ENCODE peak calls at places on chromosomes 4 and X, in eight cellular contexts. P, X, G, S, I, E, L and M are unnamed samples.

GRCh38 chr4:87353592-87353991 is 30.9 kb upstream of the HSD17B13 start:
- DNase-seq in E (no peak), P (peak), I (peak), S (peak), G (peak), X (peak), L (peak), M (no peak)

GRCh38 chr4:140867338-140867737 is 111.2 kb upstream of the TBC1D9 start:
- DNase-seq in X (no peak), L (no peak), P (no peak), E (no peak), S (no peak), G (no peak), I (no peak), M (no peak)

GRCh38 chr4:186021461-186022167 is 47.3 kb upstream of the TLR3 start:
- DNase-seq in S (no peak), G (peak), X (peak), E (peak), L (peak), P (peak), I (peak), M (no peak)

GRCh38 chrX:110412971-110413726 is 54.5 kb downstream of the RTL9 start:
- DNase-seq in I (peak), E (peak), G (peak), L (peak), S (peak), P (peak), X (peak), M (peak)

GRCh38 chrX:38627683-38628082 is 66.3 kb downstream of the TSPAN7 start:
- DNase-seq in P (peak), G (no peak), E (peak), X (peak), L (peak), S (no peak), I (peak), M (no peak)

GRCh38 chr4:115159141-115159540 is 45.7 kb upstream of the NDST4 start:
- DNase-seq in E (no peak), X (no peak), L (no peak), P (no peak), S (no peak), G (no peak), I (no peak), M (no peak)

GRCh38 chr4:27917381-27917780 is 1056.7 kb downstream of the STIM2 start:
- DNase-seq in P (no peak), E (no peak), G (no peak), I (no peak), S (no peak), L (no peak), X (no peak), M (no peak)

GRCh38 chrX:37627602-37628001 is 56.1 kb downstream of the LANCL3 start:
- DNase-seq in G (no peak), I (no peak), P (no peak), E (no peak), L (no peak), S (no peak), X (peak), M (no peak)

GRCh38 chrX:77597511-77597910 is 150.3 kb downstream of the FGF16 start:
- DNase-seq in G (no peak), I (no peak), S (no peak), L (no peak), X (no peak), P (no peak), E (no peak), M (no peak)

GRCh38 chr4:95857761-95858160 is 17.9 kb downstream of the PDHA2 start:
- DNase-seq in S (no peak), E (no peak), X (no peak), L (no peak), P (peak), I (no peak), G (no peak), M (no peak)

GRCh38 chrX:34875204-34875603 is 67.4 kb upstream of the FAM47B start:
- DNase-seq in X (no peak), P (peak), E (peak), I (peak), G (no peak), L (no peak), S (no peak), M (no peak)

GRCh38 chr4:176270669-176271068 is 1.6 kb upstream of the ASB5 start:
- DNase-seq in P (peak), S (no peak), E (peak), L (peak), X (no peak), G (no peak), I (peak), M (no peak)

GRCh38 chr4:9765091-9765490 is 16.3 kb upstream of the DRD5 start:
- DNase-seq in L (peak), P (peak), S (no peak), X (no peak), I (peak), G (no peak), E (no peak), M (peak)

GRCh38 chrX:136627381-136627780 is 20.6 kb upstream of the CD40LG start:
- DNase-seq in G (no peak), I (no peak), P (no peak), S (no peak), L (no peak), E (no peak), X (no peak), M (no peak)

GRCh38 chr4:168867128-168867527 is 142.9 kb downstream of the CBR4 start:
- DNase-seq in G (no peak), S (no peak), E (no peak), I (no peak), L (no peak), P (no peak), X (no peak), M (no peak)

GRCh38 chrX:38717871-38718270 is 83.4 kb upstream of the MID1IP1 start:
- DNase-seq in S (no peak), L (peak), P (peak), G (no peak), E (no peak), I (peak), X (no peak), M (no peak)

DNA sequence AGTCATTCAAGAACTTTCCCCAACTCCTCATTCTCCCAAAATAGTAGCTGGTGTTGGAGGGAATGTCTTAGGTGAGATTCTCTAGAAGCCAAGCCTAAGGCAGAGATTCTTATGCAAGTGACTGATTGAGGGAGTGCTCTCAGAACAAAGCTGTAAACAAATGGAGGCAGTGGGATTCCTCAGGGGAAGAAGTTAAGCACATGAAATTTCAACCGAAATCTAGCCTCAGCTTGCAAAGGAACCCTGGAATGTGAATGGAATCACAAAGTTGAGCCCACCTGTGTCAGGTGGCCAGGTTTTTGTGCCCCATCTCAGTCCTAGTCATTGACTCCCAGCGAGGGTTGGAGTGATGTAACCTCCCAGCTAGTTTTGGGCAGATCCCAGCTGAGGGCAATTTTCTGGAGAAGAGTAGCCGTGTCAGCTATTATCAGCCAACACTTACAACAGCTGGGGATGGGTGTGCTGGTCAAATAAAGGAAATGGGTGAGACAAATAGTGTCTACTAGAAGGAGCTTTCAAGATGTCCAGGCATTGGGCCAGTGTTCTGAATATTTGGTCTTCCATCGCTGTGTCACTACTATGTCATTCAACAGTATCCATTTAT is 29.7 kb upstream of the FGF2 start:
- DNase-seq in L (no peak), S (no peak), P (no peak), E (no peak), G (no peak), X (no peak), I (no peak), M (no peak)
- H3K27ac ChIP-seq in L (no peak), S (no peak), P (no peak), E (no peak), G (no peak), X (no peak), I (peak), M (no peak)

GRCh38 chr4:53003959-53004358 is 141.8 kb downstream of the RASL11B start:
- DNase-seq in G (no peak), L (no peak), I (no peak), E (no peak), S (no peak), X (no peak), P (no peak), M (no peak)
- H3K27ac ChIP-seq in G (no peak), L (no peak), I (no peak), E (no peak), S (no peak), X (no peak), P (no peak), M (no peak)

GRCh38 chr4:4857809-4858508 is 1.5 kb upstream of the MSX1 start:
- DNase-seq in X (no peak), S (no peak), P (no peak), I (no peak), E (no peak), L (no peak), G (no peak), M (no peak)

GRCh38 chr4:4858527-4858926 is 938 bp upstream of the MSX1 start:
- DNase-seq in X (no peak), L (no peak), P (no peak), S (no peak), I (no peak), G (no peak), E (no peak), M (no peak)

GRCh38 chr4:4860381-4860802 is 927 bp downstream of the MSX1 start:
- DNase-seq in S (no peak), I (no peak), P (peak), X (peak), E (no peak), L (peak), G (no peak), M (no peak)

GRCh38 chr4:4859799-4860380 is 425 bp downstream of the MSX1 start:
- DNase-seq in P (no peak), S (no peak), I (no peak), E (no peak), L (no peak), X (no peak), G (no peak), M (no peak)

GRCh38 chr4:4859010-4859798 is at the start of gene MSX1:
- DNase-seq in S (peak), X (peak), I (peak), P (peak), G (peak), E (peak), L (peak), M (peak)
- H3K27ac ChIP-seq in S (peak), X (peak), I (peak), P (no peak), G (peak), E (no peak), L (peak), M (peak)

GRCh38 chr4:94500696-94501095 is 49.0 kb downstream of the PDLIM5 start:
- DNase-seq in I (no peak), G (peak), E (no peak), S (no peak), P (peak), X (no peak), L (no peak), M (no peak)
- H3K27ac ChIP-seq in I (no peak), G (peak), E (no peak), S (no peak), P (no peak), X (no peak), L (no peak), M (no peak)

GRCh38 chrX:134240209-134240608 is 3.2 kb downstream of the CCDC160 start:
- DNase-seq in E (no peak), L (no peak), I (no peak), S (no peak), X (no peak), G (no peak), P (no peak), M (no peak)
- H3K27ac ChIP-seq in E (no peak), L (no peak), I (no peak), S (no peak), X (no peak), G (no peak), P (no peak), M (no peak)

GRCh38 chr4:8095956-8096689 is 62.5 kb downstream of the ABLIM2 start:
- DNase-seq in E (no peak), P (no peak), G (no peak), S (no peak), L (no peak), X (no peak), I (no peak), M (no peak)
- H3K27ac ChIP-seq in E (no peak), P (no peak), G (no peak), S (no peak), L (no peak), X (no peak), I (no peak), M (no peak)

GRCh38 chrX:33725556-33726232 is 406.4 kb downstream of the FAM47A start:
- DNase-seq in L (no peak), X (peak), E (no peak), I (peak), P (no peak), G (peak), S (no peak), M (no peak)

GRCh38 chrX:33726281-33727160 is 405.6 kb downstream of the FAM47A start:
- DNase-seq in E (no peak), I (no peak), L (no peak), G (no peak), P (no peak), X (no peak), S (no peak), M (no peak)

GRCh38 chrX:33721927-33722326 is 410.2 kb downstream of the FAM47A start:
- DNase-seq in P (no peak), X (no peak), I (no peak), E (no peak), S (no peak), L (no peak), G (no peak), M (no peak)
- H3K27ac ChIP-seq in P (no peak), X (no peak), I (no peak), E (no peak), S (no peak), L (no peak), G (no peak), M (no peak)

GRCh38 chr4:17323619-17324400 is 188.1 kb downstream of the QDPR start:
- DNase-seq in S (no peak), E (no peak), I (no peak), L (no peak), G (no peak), P (no peak), X (no peak), M (no peak)
- H3K27ac ChIP-seq in S (peak), E (no peak), I (no peak), L (no peak), G (no peak), P (no peak), X (no peak), M (no peak)

GRCh38 chrX:139554367-139554766 is 23.8 kb downstream of the F9 start:
- DNase-seq in G (no peak), S (no peak), X (no peak), P (no peak), I (no peak), L (no peak), E (no peak), M (no peak)

GRCh38 chrX:139559383-139560042 is 29.0 kb downstream of the F9 start:
- DNase-seq in E (no peak), S (no peak), X (peak), G (peak), L (peak), I (peak), P (peak), M (no peak)

GRCh38 chrX:139554991-139555675 is 24.6 kb downstream of the F9 start:
- DNase-seq in S (no peak), L (no peak), I (no peak), X (no peak), G (no peak), P (no peak), E (no peak), M (no peak)

GRCh38 chrX:139563251-139563650 is 32.7 kb downstream of the F9 start:
- DNase-seq in X (no peak), P (no peak), I (no peak), S (no peak), G (no peak), E (no peak), L (no peak), M (no peak)

DNA sequence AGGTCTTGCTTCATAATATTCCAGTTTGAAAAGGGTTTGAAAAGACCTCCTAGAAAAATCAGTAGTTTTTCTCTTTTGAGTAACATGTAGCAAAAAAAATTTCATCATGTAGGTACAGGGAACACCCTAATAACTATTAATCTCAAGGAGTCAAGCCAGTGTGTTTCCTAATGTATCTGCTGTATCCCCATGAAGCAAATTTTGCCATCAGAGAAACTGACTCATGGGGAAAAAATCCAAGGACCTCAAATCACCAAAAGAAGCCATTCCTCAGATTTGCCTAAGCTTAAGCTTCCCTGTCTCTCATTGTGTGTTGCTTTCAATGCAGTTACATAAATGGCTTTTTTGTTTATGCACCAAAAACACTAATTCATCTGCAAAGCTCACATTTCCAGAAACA is 29.7 kb downstream of the F9 start:
- DNase-seq in X (no peak), L (no peak), S (no peak), E (no peak), I (no peak), G (no peak), P (peak), M (no peak)
- H3K27ac ChIP-seq in X (no peak), L (no peak), S (no peak), E (no peak), I (no peak), G (no peak), P (no peak), M (no peak)

DNA sequence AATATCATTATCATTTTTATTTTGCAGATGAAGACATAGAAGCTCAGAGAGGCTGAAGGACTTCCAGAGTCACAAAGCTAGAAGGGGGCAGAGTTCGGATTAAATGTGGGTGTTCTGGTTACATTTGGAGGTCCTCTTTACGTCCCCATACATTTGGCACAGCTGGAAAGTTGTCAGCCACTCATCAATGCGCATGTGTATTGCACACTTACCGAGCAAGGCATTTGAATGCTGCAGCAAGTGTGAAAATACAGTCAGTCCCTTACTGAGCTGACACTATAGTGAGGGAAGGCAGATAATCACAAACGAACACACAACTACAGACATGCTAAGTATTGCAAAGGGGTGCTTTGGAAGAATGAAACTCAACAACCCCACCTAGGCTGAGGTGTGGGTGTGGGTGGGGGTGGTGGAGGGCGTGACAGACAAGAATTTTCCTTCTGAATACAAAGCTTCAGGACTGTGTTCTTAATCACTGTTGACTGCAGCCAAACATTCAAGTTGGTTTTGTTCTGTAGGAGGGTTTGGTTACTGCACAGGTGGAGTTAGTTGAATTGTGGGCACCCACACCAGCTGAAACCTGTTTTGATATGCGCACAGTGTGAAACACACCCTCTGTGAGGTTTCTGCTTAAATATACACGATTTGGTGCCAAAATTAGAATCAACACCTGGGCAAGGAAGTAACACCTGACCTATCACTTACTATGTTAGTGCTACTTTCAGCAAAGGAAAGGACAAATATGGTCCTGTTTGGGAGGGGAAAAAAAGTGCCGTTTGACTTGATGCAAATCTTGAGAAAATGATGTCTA is 72.4 kb downstream of the COQ2 start:
- DNase-seq in I (no peak), L (no peak), G (no peak), S (no peak), E (no peak), X (no peak), P (no peak), M (no peak)
- H3K27ac ChIP-seq in I (peak), L (no peak), G (no peak), S (peak), E (no peak), X (no peak), P (no peak), M (no peak)